ENCODE peak calls at places on chromosomes 5 and 9, in four cellular contexts. A is ELR, S is D341Med, D is HS-27A. X is an unnamed sample.

GRCh38 chr5:115333164-115333563 is 36.7 kb upstream of the CCDC112 start:
- DNase-seq in A (no peak), S (no peak), D (no peak), X (no peak)

GRCh38 chr9:136012651-136013050 is 51.5 kb upstream of the UBAC1 start:
- DNase-seq in A (no peak), S (no peak), D (no peak), X (no peak)

GRCh38 chr9:20698799-20699198 is 14.7 kb downstream of the FOCAD start:
- DNase-seq in A (no peak), S (no peak), D (no peak), X (no peak)

GRCh38 chr5:175887463-175887862 is 16.1 kb downstream of the CPLX2 start:
- DNase-seq in A (no peak), S (peak; percentile 48), D (no peak), X (no peak)

GRCh38 chr9:138073808-138074207 is 196.2 kb downstream of the CACNA1B start:
- DNase-seq in A (no peak), S (peak; percentile 37), D (no peak), X (no peak)

GRCh38 chr5:57662991-57663390 is 180.4 kb upstream of the ACTBL2 start:
- DNase-seq in A (no peak), S (no peak), D (no peak), X (no peak)

GRCh38 chr5:149129181-149129580 is 12.1 kb upstream of the ABLIM3 start:
- DNase-seq in A (no peak), S (no peak), D (no peak), X (no peak)

GRCh38 chr5:72355706-72356299 is 35.6 kb downstream of the PTCD2 start:
- DNase-seq in A (peak; percentile 59), S (peak; percentile 72), D (no peak), X (no peak)

GRCh38 chr5:6088706-6089105 is 289.6 kb downstream of the MED10 start:
- DNase-seq in A (no peak), S (no peak), D (no peak), X (no peak)

GRCh38 chr9:106954562-106954961 is 91.6 kb downstream of the ZNF462 start:
- DNase-seq in A (peak; percentile 33), S (no peak), D (no peak), X (no peak)

GRCh38 chr5:17679597-17680187 is 45.4 kb downstream of the TAF11L14 start:
- DNase-seq in A (peak; percentile 5), S (no peak), D (no peak), X (no peak)

GRCh38 chr5:64977779-64978178 is 209.0 kb downstream of the CWC27 start:
- DNase-seq in A (peak; percentile 48), S (no peak), D (no peak), X (no peak)

X was measured in T-helper 1 cell.